ENCODE peak calls at places on chromosomes 16 and 17, in nine cellular contexts. W, P, H, A, Y, G, J, Q and X are unnamed samples.

GRCh38 chr16:5025171-5025632 is 8.5 kb downstream of the NAGPA start:
- DNase-seq in P (no peak), Y (no peak), J (peak; percentile 65), A (no peak), H (no peak), W (peak; percentile 80), G (no peak), Q (no peak), X (no peak)

GRCh38 chr16:78444-79145 is 570 bp downstream of the MPG start:
- DNase-seq in Y (no peak), G (no peak), P (peak; percentile 47), A (no peak), H (peak; percentile 67), Q (peak; percentile 78), J (no peak), W (no peak), X (no peak)

GRCh38 chr17:27879987-27880608 is 13.1 kb downstream of the LYRM9 start:
- DNase-seq in G (peak; percentile 49), H (peak; percentile 74), P (peak; percentile 88), Y (peak; percentile 85), J (peak; percentile 78), Q (peak; percentile 79), A (peak; percentile 69), W (peak; percentile 82), X (peak; percentile 44)

GRCh38 chr17:3893003-3893719 is at the start of gene CAMKK1:
- DNase-seq in Y (peak; percentile 91), G (peak; percentile 81), A (peak; percentile 91), Q (peak; percentile 96), P (peak; percentile 97), H (peak; percentile 84), W (peak; percentile 77), J (peak; percentile 86), X (peak; percentile 79)

GRCh38 chr16:70740174-70740918 is 54.5 kb upstream of the MTSS2 start:
- DNase-seq in W (no peak), Y (no peak), A (no peak), Q (no peak), G (no peak), H (no peak), P (no peak), J (no peak), X (no peak)

GRCh38 chr17:32870969-32871368 is 6.0 kb downstream of the MYO1D start:
- DNase-seq in H (peak; percentile 10), W (no peak), Y (no peak), P (peak; percentile 63), Q (no peak), J (no peak), G (no peak), A (no peak), X (peak; percentile 70)

GRCh38 chr17:39229274-39229913 is 3.6 kb upstream of the STAC2 start:
- DNase-seq in J (no peak), A (no peak), P (peak; percentile 74), H (peak; percentile 77), Q (peak; percentile 53), W (no peak), G (no peak), Y (no peak), X (peak; percentile 70)

GRCh38 chr16:17578921-17579876 is 108.4 kb upstream of the XYLT1 start:
- DNase-seq in P (peak; percentile 87), G (peak; percentile 53), Q (no peak), Y (peak; percentile 72), W (peak; percentile 50), A (peak; percentile 38), H (peak; percentile 74), J (peak; percentile 59), X (peak; percentile 50)

GRCh38 chr16:70437017-70437581 is 1.8 kb downstream of the ST3GAL2 start:
- DNase-seq in W (no peak), G (no peak), H (peak; percentile 93), Q (peak; percentile 80), A (no peak), Y (no peak), P (peak; percentile 82), J (no peak), X (peak; percentile 68)

GRCh38 chr16:46896314-46896968 is 12.3 kb downstream of the GPT2 start:
- DNase-seq in H (peak; percentile 42), J (no peak), Q (peak; percentile 82), P (no peak), Y (no peak), W (no peak), G (no peak), A (no peak), X (no peak)